ENCODE peak calls at places on chromosomes 3 and 15, in six cellular contexts. H is kidney tubule cell, N is fibroblast of mammary gland, Y is endothelial cell, K is activated T-cell treated with anti-CD3 and anti-CD28 coated beads for 1 hour, E is neural progenitor cell. G is an unnamed sample.

GRCh38 chr3:7508821-7509220 is 647.9 kb downstream of the GRM7 start:
- DNase-seq in K (no peak), Y (no peak), H (peak), N (no peak), E (no peak), G (no peak)

GRCh38 chr15:40064231-40064894 is 25.4 kb upstream of the SRP14 start:
- DNase-seq in K (no peak), N (peak), H (peak), E (no peak), Y (no peak), G (no peak)

GRCh38 chr3:196096382-196096953 is 14.6 kb upstream of the TFRC start:
- DNase-seq in N (no peak), Y (no peak), H (no peak), K (no peak), E (no peak), G (no peak)

GRCh38 chr15:62549345-62549970 is 384.4 kb upstream of the C2CD4B start:
- DNase-seq in N (peak), Y (peak), K (no peak), E (peak), H (peak), G (no peak)

GRCh38 chr3:85605066-85605465 is 646.3 kb downstream of the CADM2 start:
- DNase-seq in K (no peak), E (no peak), H (no peak), N (no peak), Y (no peak), G (no peak)

GRCh38 chr3:124530916-124531315 is 199.3 kb upstream of the UMPS start:
- DNase-seq in N (no peak), Y (no peak), K (no peak), H (peak), E (no peak), G (no peak)

GRCh38 chr3:194323785-194324735 is 27.1 kb downstream of the CPN2 start:
- DNase-seq in N (peak), Y (no peak), K (no peak), H (peak), E (peak), G (no peak)

GRCh38 chr3:100665230-100665629 is 44.1 kb upstream of the TFG start:
- DNase-seq in H (no peak), Y (no peak), E (no peak), N (no peak), K (no peak), G (no peak)

GRCh38 chr15:33670567-33670966 is 297.7 kb upstream of the CHRM5 start:
- DNase-seq in H (no peak), E (no peak), K (no peak), Y (no peak), N (no peak), G (no peak)

GRCh38 chr15:77851696-77852095 is 219.0 kb upstream of the LINGO1 start:
- DNase-seq in H (peak), N (no peak), Y (no peak), K (no peak), E (no peak), G (no peak)

GRCh38 chr15:40108061-40108854 is 421 bp downstream of the BMF start:
- DNase-seq in Y (peak), K (no peak), E (peak), N (peak), H (peak), G (no peak)

GRCh38 chr3:181210275-181210674 is 220.7 kb upstream of the DNAJC19 start:
- DNase-seq in K (no peak), H (peak), N (peak), Y (no peak), E (peak), G (no peak)

GRCh38 chr15:83207622-83208356 is at the start of gene HDGFL3:
- DNase-seq in Y (peak), K (peak), H (peak), E (peak), N (peak), G (peak)

GRCh38 chr3:155712008-155712407 is 32.9 kb downstream of the PLCH1 start:
- DNase-seq in N (peak), E (no peak), K (no peak), Y (no peak), H (no peak), G (no peak)

GRCh38 chr15:82040862-82041261 is 5.0 kb downstream of the MEX3B start:
- DNase-seq in Y (no peak), K (no peak), N (no peak), H (no peak), E (peak), G (no peak)